ENCODE peak calls at places on chromosomes 7 and 10, in seven cellular contexts. Y, I, X, Q, D, U and E are unnamed samples.

GRCh38 chr10:89427629-89428028 is 13.3 kb downstream of the IFIT5 start:
- DNase-seq in Y (no peak), I (no peak), X (no peak), Q (peak), D (no peak), U (no peak), E (no peak)

GRCh38 chr7:132485600-132486594 is 90.4 kb downstream of the PLXNA4 start:
- DNase-seq in Y (peak), I (no peak), X (no peak), Q (peak), D (no peak), U (no peak), E (no peak)

GRCh38 chr7:74038194-74038961 is 10.4 kb downstream of the ELN start:
- DNase-seq in Y (peak), I (no peak), X (no peak), Q (no peak), D (no peak), U (peak), E (no peak)

GRCh38 chr10:98006266-98006665 is 24.2 kb downstream of the CRTAC1 start:
- DNase-seq in Y (no peak), I (no peak), X (no peak), Q (no peak), D (peak), U (no peak), E (no peak)

GRCh38 chr10:124381011-124381591 is 37.6 kb downstream of the OAT start:
- DNase-seq in Y (no peak), I (no peak), X (no peak), Q (peak), D (peak), U (no peak), E (no peak)

GRCh38 chr7:22729180-22729579 is 2.2 kb downstream of the IL6 start:
- DNase-seq in Y (no peak), I (no peak), X (no peak), Q (no peak), D (no peak), U (no peak), E (no peak)

GRCh38 chr10:131857156-131858117 is 43.4 kb upstream of the PPP2R2D start:
- DNase-seq in Y (no peak), I (no peak), X (no peak), Q (no peak), D (no peak), U (no peak), E (no peak)

GRCh38 chr7:28688651-28689050 is 269.5 kb downstream of the TRIL start:
- DNase-seq in Y (peak), I (no peak), X (no peak), Q (peak), D (no peak), U (no peak), E (no peak)

GRCh38 chr7:951881-952547 is 2.5 kb downstream of the ADAP1 start:
- DNase-seq in Y (peak), I (no peak), X (no peak), Q (no peak), D (no peak), U (no peak), E (no peak)

GRCh38 chr7:102431617-102432298 is 1.6 kb upstream of the ORAI2 start:
- DNase-seq in Y (no peak), I (no peak), X (peak), Q (no peak), D (no peak), U (peak), E (peak)

GRCh38 chr7:11130012-11130411 is 156.3 kb downstream of the PHF14 start:
- DNase-seq in Y (no peak), I (no peak), X (no peak), Q (peak), D (no peak), U (no peak), E (no peak)

GRCh38 chr7:84218681-84219080 is 24.1 kb upstream of the SEMA3A start:
- DNase-seq in Y (no peak), I (no peak), X (no peak), Q (peak), D (no peak), U (no peak), E (peak)

GRCh38 chr7:128424936-128425335 is 15.2 kb upstream of the IMPDH1 start:
- DNase-seq in Y (no peak), I (no peak), X (no peak), Q (no peak), D (no peak), U (no peak), E (no peak)

GRCh38 chr7:22633954-22634474 is 93.0 kb upstream of the IL6 start:
- DNase-seq in Y (no peak), I (no peak), X (no peak), Q (no peak), D (no peak), U (no peak), E (no peak)

GRCh38 chr10:132302911-132303310 is 4.8 kb downstream of the STK32C start:
- DNase-seq in Y (no peak), I (no peak), X (no peak), Q (no peak), D (no peak), U (peak), E (no peak)

GRCh38 chr7:155530601-155531000 is 15.8 kb downstream of the CNPY1 start:
- DNase-seq in Y (no peak), I (no peak), X (no peak), Q (no peak), D (no peak), U (no peak), E (no peak)

GRCh38 chr7:99002146-99002826 is 124.0 kb downstream of the TRRAP start:
- DNase-seq in Y (no peak), I (no peak), X (no peak), Q (no peak), D (no peak), U (no peak), E (no peak)

GRCh38 chr7:18515067-18515466 is 19.5 kb downstream of the HDAC9 start:
- DNase-seq in Y (no peak), I (no peak), X (no peak), Q (no peak), D (no peak), U (no peak), E (no peak)

GRCh38 chr7:7060828-7061599 is 121.3 kb upstream of the C1GALT1 start:
- DNase-seq in Y (no peak), I (no peak), X (no peak), Q (no peak), D (no peak), U (no peak), E (no peak)

GRCh38 chr7:90777075-90777864 is 181.1 kb downstream of the CDK14 start:
- DNase-seq in Y (no peak), I (no peak), X (no peak), Q (no peak), D (no peak), U (no peak), E (no peak)

GRCh38 chr7:47326808-47327207 is 255.1 kb downstream of the TNS3 start:
- DNase-seq in Y (no peak), I (no peak), X (no peak), Q (peak), D (no peak), U (no peak), E (no peak)

GRCh38 chr10:129761166-129761565 is 202.9 kb downstream of the EBF3 start:
- DNase-seq in Y (no peak), I (no peak), X (no peak), Q (no peak), D (no peak), U (no peak), E (no peak)

GRCh38 chr10:14838582-14839304 is 637 bp downstream of the HSPA14 start:
- DNase-seq in Y (peak), I (no peak), X (peak), Q (peak), D (no peak), U (peak), E (no peak)

GRCh38 chr7:97819161-97819560 is 53.0 kb downstream of the ASNS start:
- DNase-seq in Y (no peak), I (no peak), X (no peak), Q (no peak), D (no peak), U (no peak), E (no peak)

GRCh38 chr7:22052221-22052639 is 106.5 kb upstream of the CDCA7L start:
- DNase-seq in Y (no peak), I (no peak), X (no peak), Q (no peak), D (no peak), U (no peak), E (no peak)